ENCODE peak calls at places on chromosome 22, in seven cellular contexts. C is activated CD8-positive, alpha-beta T cell treated with anti-CD3 and anti-CD28 coated beads for 36 hours; P is stimulated activated CD4-positive, alpha-beta T cell treated with anti-CD3 and anti-CD28 coated beads, Interleukin-2, amount 100 ng/mL, for 48 hours; M is HEK293T; D is small intestine; G is A172; K is HL-60. Z is an unnamed sample.

GRCh38 chr22:42680648-42681047 is 31.5 kb upstream of the CYB5R3 start:
- DNase-seq in D (peak), P (no peak), G (peak), K (no peak), C (no peak), M (no peak), Z (peak)

GRCh38 chr22:32764330-32765116 is 37.0 kb upstream of the TIMP3 start:
- DNase-seq in K (no peak), P (no peak), D (no peak), G (peak), C (no peak), M (no peak), Z (peak)

GRCh38 chr22:45905326-45905923 is 71.5 kb downstream of the WNT7B start:
- DNase-seq in P (no peak), M (no peak), C (no peak), K (peak), G (no peak), D (no peak), Z (no peak)

GRCh38 chr22:17724241-17724640 is 50.0 kb downstream of the BID start:
- DNase-seq in G (no peak), M (no peak), D (no peak), K (no peak), P (no peak), C (no peak), Z (no peak)

GRCh38 chr22:23124611-23125511 is 16.9 kb downstream of the RSPH14 start:
- DNase-seq in P (no peak), G (no peak), D (no peak), K (no peak), M (no peak), C (no peak), Z (no peak)

GRCh38 chr22:30305906-30306628 is 16.8 kb upstream of the CASTOR1 start:
- DNase-seq in M (no peak), P (no peak), K (peak), D (peak), G (no peak), C (peak), Z (no peak)

GRCh38 chr22:43698403-43698802 is 113.7 kb downstream of the EFCAB6 start:
- DNase-seq in K (no peak), P (no peak), C (no peak), G (no peak), M (no peak), D (no peak), Z (no peak)

GRCh38 chr22:49601614-49602321 is 225.9 kb downstream of the BRD1 start:
- DNase-seq in P (no peak), G (no peak), M (no peak), D (no peak), C (no peak), K (no peak), Z (no peak)

GRCh38 chr22:20561882-20562281 is 54.5 kb downstream of the MED15 start:
- DNase-seq in M (no peak), P (no peak), C (no peak), K (no peak), G (no peak), D (no peak), Z (no peak)

GRCh38 chr22:46007848-46008261 is 30.9 kb upstream of the WNT7B start:
- DNase-seq in C (no peak), K (no peak), P (no peak), D (no peak), M (no peak), G (peak), Z (peak)

GRCh38 chr22:46934746-46935491 is 172.5 kb downstream of the TBC1D22A start:
- DNase-seq in C (peak), M (no peak), P (peak), K (peak), D (peak), G (peak), Z (peak)

GRCh38 chr22:50671641-50672040 is 982 bp upstream of the SHANK3 start:
- DNase-seq in P (no peak), D (no peak), M (peak), C (peak), K (no peak), G (no peak), Z (no peak)

GRCh38 chr22:40342521-40342920 is 3.8 kb upstream of the ADSL start:
- DNase-seq in D (no peak), C (no peak), G (no peak), P (no peak), M (no peak), K (no peak), Z (no peak)

GRCh38 chr22:50267591-50268390 is 2.4 kb downstream of the MAPK11 start:
- DNase-seq in C (peak), P (peak), M (no peak), D (peak), K (no peak), G (no peak), Z (peak)

GRCh38 chr22:30408388-30409101 is 11.7 kb downstream of the SEC14L2 start:
- DNase-seq in D (no peak), K (no peak), M (no peak), P (no peak), C (no peak), G (peak), Z (peak)

GRCh38 chr22:20905415-20906386 is 11.5 kb upstream of the CRKL start:
- DNase-seq in M (no peak), K (peak), P (no peak), C (no peak), G (no peak), D (no peak), Z (peak)

GRCh38 chr22:20302438-20303228 is 17.2 kb downstream of the DGCR6L start:
- DNase-seq in M (no peak), K (no peak), C (no peak), P (no peak), D (no peak), G (no peak), Z (no peak)

GRCh38 chr22:46069518-46070214 is 80.7 kb upstream of the PPARA start:
- DNase-seq in G (peak), C (peak), D (peak), P (peak), M (peak), K (peak), Z (peak)

GRCh38 chr22:27823221-27823620 is 21.7 kb upstream of the MN1 start:
- DNase-seq in P (no peak), D (no peak), M (no peak), C (no peak), K (no peak), G (no peak), Z (no peak)

GRCh38 chr22:40712311-40712710 is 33.0 kb downstream of the MCHR1 start:
- DNase-seq in G (no peak), K (no peak), D (no peak), M (no peak), P (no peak), C (no peak), Z (no peak)

GRCh38 chr22:50521710-50522109 is 3.7 kb downstream of the SCO2 start:
- DNase-seq in P (no peak), G (no peak), K (no peak), M (no peak), D (no peak), C (no peak), Z (no peak)

Z was measured in MCF 10A.